ENCODE peak calls at places on chromosomes 3 and 15, in ten cellular contexts. A is ACHN; I is neural crest cell; O is stimulated activated CD4-positive, alpha-beta T cell treated with anti-CD3 and anti-CD28 coated beads, Interleukin-15, amount 100 ng/mL, for 1 hour; Y is HTR-8/SVneo; M is stomach; U is activated T-cell treated with anti-CD3 and anti-CD28 coated beads for 48 hours; K is NCI-H226; D is NCI-H524; Z is NCI-H2171 treated with DMSO at 0.1 percent for 48 hours. P is an unnamed sample.

GRCh38 chr15:99409097-99409473 is 156.7 kb upstream of the MEF2A start:
- DNase-seq in A (peak; percentile 74), I (no peak), O (no peak), Y (peak; percentile 80), M (peak; percentile 65), U (no peak), K (no peak), D (peak; percentile 27), Z (peak; percentile 32), P (no peak)

GRCh38 chr15:43210172-43210745 is 10.6 kb downstream of the EPB42 start:
- DNase-seq in A (no peak), I (no peak), O (no peak), Y (no peak), M (no peak), U (no peak), K (no peak), D (no peak), Z (no peak), P (no peak)

GRCh38 chr3:124584245-124584551 is 146.1 kb upstream of the UMPS start:
- DNase-seq in A (no peak), I (no peak), O (no peak), Y (no peak), M (no peak), U (no peak), K (no peak), D (peak; percentile 48), Z (no peak), P (no peak)

GRCh38 chr15:60883691-60884319 is 345.3 kb downstream of the RORA start:
- DNase-seq in A (no peak), I (no peak), O (no peak), Y (no peak), M (no peak), U (no peak), K (no peak), D (no peak), Z (no peak), P (no peak)

GRCh38 chr3:38297947-38298711 is 16.0 kb downstream of the SLC22A14 start:
- DNase-seq in A (peak; percentile 30), I (no peak), O (no peak), Y (no peak), M (no peak), U (no peak), K (no peak), D (no peak), Z (peak; percentile 1), P (peak; percentile 11)

GRCh38 chr15:80476036-80476435 is 71.9 kb downstream of the ARNT2 start:
- DNase-seq in A (no peak), I (no peak), O (no peak), Y (no peak), M (no peak), U (no peak), K (no peak), D (no peak), Z (no peak), P (no peak)

GRCh38 chr3:146131616-146132410 is 29.2 kb downstream of the PLOD2 start:
- DNase-seq in A (peak; percentile 80), I (no peak), O (no peak), Y (peak; percentile 28), M (no peak), U (no peak), K (peak; percentile 93), D (no peak), Z (no peak), P (no peak)

GRCh38 chr3:105118905-105119304 is 247.8 kb upstream of the ALCAM start:
- DNase-seq in A (no peak), I (no peak), O (no peak), Y (peak; percentile 3), M (no peak), U (no peak), K (peak; percentile 55), D (no peak), Z (no peak), P (no peak)

GRCh38 chr15:57356636-57357035 is 19.7 kb upstream of the CGNL1 start:
- DNase-seq in A (peak; percentile 83), I (no peak), O (no peak), Y (peak; percentile 33), M (no peak), U (no peak), K (peak; percentile 42), D (no peak), Z (no peak), P (no peak)

GRCh38 chr15:60651734-60652141 is 172.8 kb upstream of the ICE2 start:
- DNase-seq in A (no peak), I (no peak), O (no peak), Y (no peak), M (no peak), U (no peak), K (no peak), D (peak; percentile 59), Z (peak; percentile 92), P (peak; percentile 35)

GRCh38 chr15:82043130-82043673 is 2.6 kb downstream of the MEX3B start:
- DNase-seq in A (no peak), I (no peak), O (no peak), Y (no peak), M (no peak), U (no peak), K (no peak), D (no peak), Z (no peak), P (no peak)

GRCh38 chr3:179452166-179452544 is 885 bp upstream of the GNB4 start:
- DNase-seq in A (no peak), I (no peak), O (no peak), Y (peak; percentile 73), M (no peak), U (no peak), K (no peak), D (no peak), Z (no peak), P (peak; percentile 14)

GRCh38 chr15:70036585-70037343 is 61.0 kb downstream of the TLE3 start:
- DNase-seq in A (no peak), I (no peak), O (no peak), Y (no peak), M (peak; percentile 40), U (no peak), K (no peak), D (peak; percentile 59), Z (peak; percentile 32), P (no peak)

GRCh38 chr3:17765819-17766472 is 23.5 kb upstream of the TBC1D5 start:
- DNase-seq in A (no peak), I (no peak), O (no peak), Y (no peak), M (no peak), U (no peak), K (no peak), D (no peak), Z (no peak), P (no peak)

P was measured in HEK293T.